ENCODE peak calls at places on chromosomes 6 and 20, in ten cellular contexts. One of them, this sample, is unnamed.

GRCh38 chr20:39338977-39339376 is 376.8 kb downstream of the DHX35 start:
- DNase-seq in MM.1S: no peak
- DNase-seq in Peyer's patch: no peak
- DNase-seq in GM23248: peak; percentile 46
- DNase-seq in tibial nerve: peak; percentile 20
- DNase-seq in K562: no peak
- DNase-seq in neuronal stem cell: no peak
- DNase-seq in heart right ventricle: peak; percentile 32
- DNase-seq in NT2/D1: no peak
- DNase-seq in neural progenitor cell: no peak
- DNase-seq in this sample: no peak

GRCh38 chr20:25408170-25408547 is 686 bp downstream of the GINS1 start:
- DNase-seq in tibial nerve: no peak
- DNase-seq in Peyer's patch: no peak
- DNase-seq in NT2/D1: no peak
- DNase-seq in neuronal stem cell: no peak
- DNase-seq in K562: no peak
- DNase-seq in heart right ventricle: no peak
- DNase-seq in MM.1S: no peak
- DNase-seq in GM23248: no peak
- DNase-seq in neural progenitor cell: no peak
- DNase-seq in this sample: no peak

GRCh38 chr6:83265384-83265783 is 72.2 kb downstream of the RWDD2A start:
- DNase-seq in tibial nerve: no peak
- DNase-seq in MM.1S: no peak
- DNase-seq in Peyer's patch: no peak
- DNase-seq in GM23248: peak; percentile 45
- DNase-seq in NT2/D1: no peak
- DNase-seq in K562: no peak
- DNase-seq in neuronal stem cell: no peak
- DNase-seq in neural progenitor cell: no peak
- DNase-seq in heart right ventricle: no peak
- DNase-seq in this sample: no peak

GRCh38 chr6:148407372-148407771 is 64.7 kb downstream of the SASH1 start:
- DNase-seq in Peyer's patch: no peak
- DNase-seq in neural progenitor cell: no peak
- DNase-seq in heart right ventricle: no peak
- DNase-seq in neuronal stem cell: no peak
- DNase-seq in GM23248: peak; percentile 93
- DNase-seq in NT2/D1: no peak
- DNase-seq in K562: no peak
- DNase-seq in tibial nerve: peak; percentile 64
- DNase-seq in MM.1S: no peak
- DNase-seq in this sample: no peak

GRCh38 chr6:78599526-78599925 is 267.8 kb upstream of the IRAK1BP1 start:
- DNase-seq in neural progenitor cell: no peak
- DNase-seq in neuronal stem cell: no peak
- DNase-seq in NT2/D1: no peak
- DNase-seq in Peyer's patch: no peak
- DNase-seq in MM.1S: no peak
- DNase-seq in tibial nerve: no peak
- DNase-seq in K562: no peak
- DNase-seq in GM23248: peak; percentile 40
- DNase-seq in heart right ventricle: no peak
- DNase-seq in this sample: no peak

GRCh38 chr6:154112181-154112809 is 73.3 kb downstream of the OPRM1 start:
- DNase-seq in tibial nerve: no peak
- DNase-seq in neural progenitor cell: no peak
- DNase-seq in MM.1S: no peak
- DNase-seq in Peyer's patch: no peak
- DNase-seq in K562: no peak
- DNase-seq in neuronal stem cell: no peak
- DNase-seq in heart right ventricle: no peak
- DNase-seq in NT2/D1: no peak
- DNase-seq in GM23248: peak; percentile 6
- DNase-seq in this sample: no peak

GRCh38 chr20:5933802-5934436 is 16.4 kb downstream of the TRMT6 start:
- DNase-seq in K562: peak; percentile 21
- DNase-seq in NT2/D1: no peak
- DNase-seq in heart right ventricle: peak; percentile 7
- DNase-seq in Peyer's patch: no peak
- DNase-seq in neuronal stem cell: no peak
- DNase-seq in MM.1S: peak; percentile 20
- DNase-seq in tibial nerve: no peak
- DNase-seq in neural progenitor cell: peak; percentile 18
- DNase-seq in GM23248: no peak
- DNase-seq in this sample: peak; percentile 42

GRCh38 chr6:14671261-14671681 is 553.7 kb downstream of the CD83 start:
- DNase-seq in tibial nerve: no peak
- DNase-seq in neuronal stem cell: no peak
- DNase-seq in neural progenitor cell: no peak
- DNase-seq in Peyer's patch: no peak
- DNase-seq in MM.1S: no peak
- DNase-seq in K562: no peak
- DNase-seq in GM23248: peak; percentile 91
- DNase-seq in heart right ventricle: peak; percentile 49
- DNase-seq in NT2/D1: no peak
- DNase-seq in this sample: no peak

GRCh38 chr6:41467106-41467505 is 79.1 kb upstream of the FOXP4 start:
- DNase-seq in tibial nerve: no peak
- DNase-seq in K562: no peak
- DNase-seq in neuronal stem cell: no peak
- DNase-seq in heart right ventricle: no peak
- DNase-seq in NT2/D1: no peak
- DNase-seq in GM23248: no peak
- DNase-seq in MM.1S: no peak
- DNase-seq in Peyer's patch: no peak
- DNase-seq in neural progenitor cell: no peak
- DNase-seq in this sample: no peak
- H3K27me3 ChIP-seq in tibial nerve: peaks cover 20% of the 10 kb centered on the region
- H3K27me3 ChIP-seq in K562: peaks cover 38% of the 10 kb centered on the region
- H3K27me3 ChIP-seq in neuronal stem cell: peaks cover 5% of the 10 kb centered on the region
- H3K27me3 ChIP-seq in heart right ventricle: peaks cover 40% of the 10 kb centered on the region
- H3K27me3 ChIP-seq in NT2/D1: peaks cover 56% of the 10 kb centered on the region
- H3K27me3 ChIP-seq in GM23248: peaks cover 6% of the 10 kb centered on the region
- H3K27me3 ChIP-seq in MM.1S: peaks cover 87% of the 10 kb centered on the region
- H3K27me3 ChIP-seq in Peyer's patch: no peaks in the 10 kb centered on the region
- H3K27me3 ChIP-seq in neural progenitor cell: peaks cover 81% of the 10 kb centered on the region
- H3K27me3 ChIP-seq in this sample: peaks cover 20% of the 10 kb centered on the region

DNA sequence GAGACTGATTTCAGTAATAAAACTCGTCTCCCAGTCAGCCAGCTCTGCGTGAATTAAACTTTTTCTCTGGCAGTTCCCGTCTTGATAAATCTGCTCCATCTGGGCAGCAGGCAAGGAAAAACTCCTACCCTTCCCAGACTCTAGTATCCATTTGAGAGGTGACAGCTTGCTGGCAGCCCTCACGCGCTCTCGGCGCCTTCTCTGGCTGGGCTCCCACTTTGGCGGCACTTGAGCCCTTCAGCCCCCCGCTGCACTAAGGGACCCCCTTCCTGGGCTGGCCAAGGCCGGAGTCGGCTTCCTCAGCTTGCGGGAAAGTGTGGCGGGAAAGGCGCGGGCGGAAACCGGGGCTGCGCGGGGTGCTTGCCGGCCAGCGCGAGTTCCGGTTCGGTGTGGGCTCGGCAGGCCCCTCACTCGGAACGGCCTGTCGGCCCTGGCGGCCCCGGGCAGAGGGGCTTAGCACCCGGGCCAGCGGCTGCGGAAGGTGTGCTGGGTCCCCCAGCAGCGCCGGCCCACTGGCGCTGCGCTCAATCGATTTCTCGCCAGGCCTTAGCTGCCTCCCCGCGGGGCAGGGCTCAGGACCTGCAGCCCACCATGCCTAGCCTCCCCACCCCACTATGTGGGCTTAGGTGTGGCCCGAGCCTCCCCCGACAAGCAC is 21.8 kb upstream of the GMPR start:
- DNase-seq in MM.1S: no peak
- DNase-seq in neural progenitor cell: no peak
- DNase-seq in Peyer's patch: no peak
- DNase-seq in tibial nerve: no peak
- DNase-seq in heart right ventricle: no peak
- DNase-seq in NT2/D1: no peak
- DNase-seq in neuronal stem cell: no peak
- DNase-seq in GM23248: peak; percentile 29
- DNase-seq in K562: no peak
- DNase-seq in this sample: no peak
- H3K4me3 ChIP-seq in MM.1S: no peak overlapping the region
- H3K4me3 ChIP-seq in neural progenitor cell: no peak overlapping the region
- H3K4me3 ChIP-seq in Peyer's patch: no peak overlapping the region
- H3K4me3 ChIP-seq in tibial nerve: peak overlapping the region; percentile 15
- H3K4me3 ChIP-seq in heart right ventricle: peak overlapping the region; percentile 37
- H3K4me3 ChIP-seq in NT2/D1: no peak overlapping the region
- H3K4me3 ChIP-seq in neuronal stem cell: no peak overlapping the region
- H3K4me3 ChIP-seq in GM23248: peak overlapping the region; percentile 26
- H3K4me3 ChIP-seq in K562: no peak overlapping the region
- H3K4me3 ChIP-seq in this sample: no peak overlapping the region

GRCh38 chr20:62980970-62981369 is 25.8 kb downstream of the BHLHE23 start:
- DNase-seq in neuronal stem cell: no peak
- DNase-seq in MM.1S: no peak
- DNase-seq in GM23248: peak; percentile 64
- DNase-seq in tibial nerve: no peak
- DNase-seq in NT2/D1: no peak
- DNase-seq in heart right ventricle: no peak
- DNase-seq in Peyer's patch: no peak
- DNase-seq in neural progenitor cell: peak; percentile 69
- DNase-seq in K562: no peak
- DNase-seq in this sample: peak; percentile 58
- H3K27me3 ChIP-seq in neuronal stem cell: no peaks in the 10 kb centered on the region
- H3K27me3 ChIP-seq in MM.1S: peaks cover 87% of the 10 kb centered on the region
- H3K27me3 ChIP-seq in GM23248: peaks cover 37% of the 10 kb centered on the region
- H3K27me3 ChIP-seq in tibial nerve: peaks cover 98% of the 10 kb centered on the region
- H3K27me3 ChIP-seq in NT2/D1: peaks cover 11% of the 10 kb centered on the region
- H3K27me3 ChIP-seq in heart right ventricle: peaks cover 94% of the 10 kb centered on the region
- H3K27me3 ChIP-seq in Peyer's patch: no peaks in the 10 kb centered on the region
- H3K27me3 ChIP-seq in neural progenitor cell: peaks cover 21% of the 10 kb centered on the region
- H3K27me3 ChIP-seq in K562: peaks cover 64% of the 10 kb centered on the region
- H3K27me3 ChIP-seq in this sample: peaks cover 44% of the 10 kb centered on the region

GRCh38 chr20:2751868-2752630 is 48.4 kb downstream of the CPXM1 start:
- DNase-seq in neuronal stem cell: no peak
- DNase-seq in neural progenitor cell: peak; percentile 59
- DNase-seq in GM23248: peak; percentile 59
- DNase-seq in Peyer's patch: no peak
- DNase-seq in tibial nerve: no peak
- DNase-seq in NT2/D1: no peak
- DNase-seq in MM.1S: peak; percentile 20
- DNase-seq in heart right ventricle: no peak
- DNase-seq in K562: peak; percentile 44
- DNase-seq in this sample: no peak
- H3K4me3 ChIP-seq in neuronal stem cell: peak overlapping the region; percentile 40
- H3K4me3 ChIP-seq in neural progenitor cell: peak overlapping the region; percentile 52
- H3K4me3 ChIP-seq in GM23248: peak overlapping the region; percentile 62
- H3K4me3 ChIP-seq in Peyer's patch: peak overlapping the region; percentile 64
- H3K4me3 ChIP-seq in tibial nerve: peak overlapping the region; percentile 50
- H3K4me3 ChIP-seq in NT2/D1: peak overlapping the region; percentile 46
- H3K4me3 ChIP-seq in MM.1S: peak overlapping the region; percentile 74
- H3K4me3 ChIP-seq in heart right ventricle: peak overlapping the region; percentile 55
- H3K4me3 ChIP-seq in K562: peak overlapping the region; percentile 40
- H3K4me3 ChIP-seq in this sample: no peak overlapping the region

GRCh38 chr20:64245746-64246595 is 9.6 kb upstream of the PCMTD2 start:
- DNase-seq in heart right ventricle: no peak
- DNase-seq in MM.1S: no peak
- DNase-seq in NT2/D1: no peak
- DNase-seq in neuronal stem cell: no peak
- DNase-seq in GM23248: no peak
- DNase-seq in K562: no peak
- DNase-seq in Peyer's patch: no peak
- DNase-seq in neural progenitor cell: no peak
- DNase-seq in tibial nerve: no peak
- DNase-seq in this sample: no peak
- H3K27me3 ChIP-seq in heart right ventricle: peaks cover 7% of the 10 kb centered on the region
- H3K27me3 ChIP-seq in MM.1S: peaks cover 97% of the 10 kb centered on the region
- H3K27me3 ChIP-seq in NT2/D1: no peaks in the 10 kb centered on the region
- H3K27me3 ChIP-seq in neuronal stem cell: no peaks in the 10 kb centered on the region
- H3K27me3 ChIP-seq in GM23248: peaks cover 55% of the 10 kb centered on the region
- H3K27me3 ChIP-seq in K562: peaks cover 33% of the 10 kb centered on the region
- H3K27me3 ChIP-seq in Peyer's patch: no peaks in the 10 kb centered on the region
- H3K27me3 ChIP-seq in neural progenitor cell: peaks cover 12% of the 10 kb centered on the region
- H3K27me3 ChIP-seq in tibial nerve: peaks cover 10% of the 10 kb centered on the region
- H3K27me3 ChIP-seq in this sample: no peaks in the 10 kb centered on the region

DNA sequence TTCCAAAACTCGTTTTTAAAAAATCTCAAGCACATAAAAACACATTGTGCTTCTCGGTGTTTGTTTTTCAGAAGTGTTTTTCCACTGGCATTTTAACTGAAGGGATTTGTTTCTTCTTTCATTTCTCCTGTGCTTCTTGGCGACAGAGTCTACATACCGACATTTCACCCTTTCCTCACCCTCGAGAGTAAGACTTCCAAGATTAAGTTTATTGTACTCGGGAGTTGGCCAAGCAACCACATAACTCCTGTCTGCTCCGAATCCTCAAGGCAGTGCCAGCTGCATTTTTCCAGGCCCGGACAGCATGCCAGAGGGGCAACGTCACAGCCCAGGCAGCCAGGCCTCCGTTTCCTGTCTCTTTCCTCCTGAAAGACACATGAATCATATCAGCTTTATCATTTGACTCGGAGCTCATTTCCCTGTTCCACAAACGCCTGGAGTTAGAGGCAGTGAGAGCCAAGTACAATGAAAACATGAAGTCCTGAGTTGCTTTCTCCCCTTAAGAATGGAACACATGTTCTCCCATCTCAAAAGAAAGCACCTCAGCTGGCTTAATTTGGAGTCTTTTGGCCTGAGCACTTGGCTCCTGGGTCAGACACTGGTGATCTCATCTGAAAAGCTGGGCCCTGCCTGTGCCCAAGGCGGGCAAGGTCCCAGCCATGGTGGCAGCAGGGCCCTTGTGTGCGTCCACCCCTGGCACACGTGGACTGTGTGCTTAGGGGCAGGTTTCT is 23.2 kb upstream of the FAM50B start:
- DNase-seq in neuronal stem cell: no peak
- DNase-seq in Peyer's patch: peak; percentile 76
- DNase-seq in tibial nerve: peak; percentile 79
- DNase-seq in K562: no peak
- DNase-seq in GM23248: peak; percentile 98
- DNase-seq in neural progenitor cell: no peak
- DNase-seq in NT2/D1: no peak
- DNase-seq in MM.1S: no peak
- DNase-seq in heart right ventricle: peak; percentile 87
- DNase-seq in this sample: peak; percentile 56
- H3K4me3 ChIP-seq in neuronal stem cell: no peak overlapping the region
- H3K4me3 ChIP-seq in Peyer's patch: no peak overlapping the region
- H3K4me3 ChIP-seq in tibial nerve: peak overlapping the region; percentile 31
- H3K4me3 ChIP-seq in K562: no peak overlapping the region
- H3K4me3 ChIP-seq in GM23248: peak overlapping the region; percentile 66
- H3K4me3 ChIP-seq in neural progenitor cell: no peak overlapping the region
- H3K4me3 ChIP-seq in NT2/D1: no peak overlapping the region
- H3K4me3 ChIP-seq in MM.1S: no peak overlapping the region
- H3K4me3 ChIP-seq in heart right ventricle: peak overlapping the region; percentile 19
- H3K4me3 ChIP-seq in this sample: no peak overlapping the region